ENCODE peak calls at places on chromosomes 1 and 21, in six cellular contexts. B is stimulated activated CD4-positive, alpha-beta T cell treated with anti-CD3 and anti-CD28 coated beads, Interleukin-4, amount 100 ng/mL, for 1 hour; J is NCI-H748 treated with DMSO at 0.1 percent for 48 hours; O is NCI-H1092 treated with DMSO at 0.1 percent for 48 hours; I is T-helper 9 cell; D is cardiac muscle cell. T is an unnamed sample.
A peak's percentile ranks its signal among the peaks of the same experiment; 100 is the strongest.

GRCh38 chr1:204337583-204337982 is 22.1 kb downstream of the PLEKHA6 start:
- DNase-seq in B (no peak), J (no peak), O (no peak), I (no peak), D (no peak), T (no peak)

GRCh38 chr1:172894345-172895049 is 156.2 kb downstream of the TNFSF18 start:
- DNase-seq in B (no peak), J (no peak), O (no peak), I (no peak), D (no peak), T (no peak)

GRCh38 chr1:6448749-6449631 is 17.0 kb downstream of the TNFRSF25 start:
- DNase-seq in B (peak; percentile 42), J (no peak), O (peak; percentile 91), I (peak; percentile 43), D (peak; percentile 35), T (peak; percentile 74)

GRCh38 chr1:150111670-150112069 is 38.0 kb upstream of the PLEKHO1 start:
- DNase-seq in B (no peak), J (no peak), O (no peak), I (no peak), D (no peak), T (no peak)

GRCh38 chr1:187894349-187894748 is 1065.6 kb downstream of the PLA2G4A start:
- DNase-seq in B (no peak), J (no peak), O (no peak), I (no peak), D (no peak), T (no peak)

GRCh38 chr1:109626682-109627408 is 7.2 kb downstream of the AMPD2 start:
- DNase-seq in B (no peak), J (no peak), O (no peak), I (no peak), D (no peak), T (no peak)

GRCh38 chr1:175132456-175132855 is 60.1 kb downstream of the KIAA0040 start:
- DNase-seq in B (no peak), J (no peak), O (no peak), I (no peak), D (peak; percentile 42), T (no peak)

GRCh38 chr1:95117207-95118018 is at the start of gene TLCD4:
- DNase-seq in B (peak; percentile 40), J (peak; percentile 39), O (peak; percentile 78), I (peak; percentile 20), D (peak; percentile 49), T (peak; percentile 60)

GRCh38 chr21:43740497-43741156 is 21.7 kb downstream of the PDXK start:
- DNase-seq in B (no peak), J (no peak), O (peak; percentile 73), I (no peak), D (peak; percentile 53), T (no peak)

GRCh38 chr1:220914283-220915116 is 35.3 kb downstream of the HLX start:
- DNase-seq in B (no peak), J (no peak), O (no peak), I (no peak), D (no peak), T (no peak)